ENCODE peak calls at places on chromosome 16, in five cellular contexts. S is OCI-LY7, N is PC-9, Y is GM23248, E is PC-3. F is an unnamed sample. For H3K9me2, the result is how much of the 10 kb centered on the place peaks cover.

GRCh38 chr16:30028438-30029093 is 2.5 kb downstream of the TLCD3B start:
- DNase-seq in E (no peak), S (no peak), Y (peak), N (no peak), F (peak)

GRCh38 chr16:15948532-15949209 is 745 bp upstream of the ABCC1 start:
- DNase-seq in Y (no peak), E (no peak), N (no peak), S (peak), F (no peak)

GRCh38 chr16:68005786-68006286 is 6.6 kb upstream of the DPEP2 start:
- DNase-seq in E (no peak), N (peak), S (peak), Y (no peak), F (peak)

GRCh38 chr16:52404546-52404945 is 142.4 kb downstream of the TOX3 start:
- DNase-seq in E (no peak), S (no peak), Y (no peak), N (no peak), F (no peak)

GRCh38 chr16:50584033-50584722 is 36.0 kb downstream of the NKD1 start:
- DNase-seq in Y (no peak), S (no peak), N (no peak), E (no peak), F (no peak)

GRCh38 chr16:12453832-12454231 is 349.9 kb downstream of the CPPED1 start:
- DNase-seq in Y (peak), S (no peak), E (no peak), N (no peak), F (no peak)

GRCh38 chr16:57036945-57037344 is 47.6 kb downstream of the NLRC5 start:
- DNase-seq in N (no peak), S (no peak), E (no peak), Y (no peak), F (no peak)

GRCh38 chr16:68802190-68802589 is 41.1 kb upstream of the TANGO6 start:
- DNase-seq in Y (peak), N (peak), E (peak), S (no peak), F (no peak)

GRCh38 chr16:17318200-17318599 is 152.6 kb downstream of the XYLT1 start:
- DNase-seq in N (no peak), E (no peak), S (no peak), Y (peak), F (peak)

GRCh38 chr16:88754912-88755744 is 29.9 kb downstream of the PIEZO1 start:
- DNase-seq in S (peak), N (peak), E (peak), Y (peak), F (peak)

GRCh38 chr16:24999088-24999670 is 16.0 kb downstream of the ARHGAP17 start:
- DNase-seq in E (no peak), Y (peak), N (no peak), S (no peak), F (no peak)

GRCh38 chr16:27317738-27318398 is 4.1 kb downstream of the IL4R start:
- DNase-seq in Y (no peak), N (no peak), E (no peak), S (no peak), F (no peak)

GRCh38 chr16:79926451-79927205 is 326.1 kb upstream of the MAF start:
- DNase-seq in N (no peak), S (no peak), Y (no peak), E (no peak), F (no peak)

GRCh38 chr16:58866935-58867334 is 132.8 kb upstream of the GOT2 start:
- DNase-seq in S (no peak), N (no peak), Y (no peak), E (no peak), F (no peak)

DNA sequence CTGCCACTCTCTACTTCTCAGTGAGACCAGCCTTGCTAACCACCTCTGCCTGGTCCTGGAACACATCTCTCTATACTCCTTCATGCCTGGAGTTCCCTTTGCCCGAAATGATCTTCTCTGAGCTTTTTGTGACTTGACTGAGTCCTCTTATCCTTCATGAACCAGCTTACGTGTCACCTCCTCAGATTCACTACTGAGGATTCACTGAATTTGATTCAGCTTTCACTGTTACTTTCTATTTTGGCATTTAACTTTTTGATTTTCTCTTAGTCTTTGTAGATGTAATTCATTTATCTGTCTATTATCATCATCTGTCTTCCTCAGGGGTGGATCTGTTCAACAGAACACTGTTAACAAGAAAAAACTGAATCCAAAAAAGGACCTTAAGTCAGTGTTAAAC is 95.6 kb downstream of the RPGRIP1L start:
- DNase-seq in S (no peak), N (no peak), E (no peak), Y (no peak), F (no peak)
- H2AFZ ChIP-seq in S (no peak), N (no peak), E (no peak), Y (no peak), F (no peak)

GRCh38 chr16:20865420-20866126 is 34.6 kb downstream of the DCUN1D3 start:
- DNase-seq in E (peak), N (no peak), Y (peak), S (no peak), F (no peak)
- H3K9me2 ChIP-seq in E (under half), N (under half), Y (under half), S (under half), F (under half)

GRCh38 chr16:582614-583331 is 7.1 kb upstream of the RAB40C start:
- DNase-seq in S (no peak), E (no peak), N (no peak), Y (no peak), F (peak)

GRCh38 chr16:583470-583814 is 6.4 kb upstream of the RAB40C start:
- DNase-seq in Y (no peak), E (no peak), S (no peak), N (no peak), F (peak)

GRCh38 chr16:582218-582613 is 7.7 kb upstream of the RAB40C start:
- DNase-seq in S (no peak), Y (no peak), E (no peak), N (no peak), F (peak)

GRCh38 chr16:585351-585750 is 4.5 kb upstream of the RAB40C start:
- DNase-seq in N (no peak), E (no peak), Y (no peak), S (peak), F (peak)

GRCh38 chr16:583815-584591 is 5.9 kb upstream of the RAB40C start:
- DNase-seq in N (no peak), S (no peak), E (no peak), Y (no peak), F (peak)
- H2AFZ ChIP-seq in N (no peak), S (no peak), E (no peak), Y (no peak), F (no peak)

DNA sequence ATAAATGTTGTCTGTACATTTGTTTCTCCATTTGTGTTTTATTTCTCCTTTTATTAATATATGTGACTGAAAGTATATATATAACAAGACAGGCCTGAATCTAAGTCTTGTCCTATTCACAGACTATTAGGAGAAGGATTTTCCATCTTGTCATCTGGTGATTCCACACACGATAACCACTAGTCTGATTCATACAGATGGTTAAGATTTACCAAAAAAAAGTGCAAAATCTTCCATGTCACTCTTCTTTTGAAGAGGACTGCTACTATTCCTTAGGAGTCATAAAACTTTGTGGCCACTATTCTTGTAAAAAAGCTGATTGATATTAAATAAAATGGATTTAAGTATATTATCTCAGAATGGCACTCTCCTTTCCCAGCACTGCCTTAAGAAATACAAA is 156.3 kb downstream of the ITFG1 start:
- DNase-seq in Y (peak), S (no peak), N (no peak), E (no peak), F (no peak)
- H3K9me2 ChIP-seq in Y (under half), S (under half), N (under half), E (under half), F (under half)